ENCODE peak calls at places on chromosomes 2 and 18, in five cellular contexts. One of them, this sample, is unnamed.
A peak's percentile ranks its signal among the peaks of the same experiment; 100 is the strongest.

GRCh38 chr18:5476961-5477800 is 66.6 kb downstream of the EPB41L3 start:
- DNase-seq in MM.1S: no peak
- DNase-seq in anterior cingulate cortex: no peak
- DNase-seq in activated CD4-positive, alpha-beta T cell treated with anti-CD3 and anti-CD28 coated beads, Interleukin-2, amount 50 U/mL, for 24 hours: no peak
- DNase-seq in SK-N-MC: no peak
- DNase-seq in this sample: no peak

GRCh38 chr2:179691235-179691634 is 170.2 kb downstream of the ZNF385B start:
- DNase-seq in activated CD4-positive, alpha-beta T cell treated with anti-CD3 and anti-CD28 coated beads, Interleukin-2, amount 50 U/mL, for 24 hours: no peak
- DNase-seq in anterior cingulate cortex: no peak
- DNase-seq in SK-N-MC: no peak
- DNase-seq in MM.1S: no peak
- DNase-seq in this sample: no peak

GRCh38 chr2:7574385-7574784 is 657.2 kb downstream of the RNF144A start:
- DNase-seq in anterior cingulate cortex: no peak
- DNase-seq in SK-N-MC: no peak
- DNase-seq in activated CD4-positive, alpha-beta T cell treated with anti-CD3 and anti-CD28 coated beads, Interleukin-2, amount 50 U/mL, for 24 hours: no peak
- DNase-seq in MM.1S: no peak
- DNase-seq in this sample: no peak

GRCh38 chr2:183034806-183035205 is 3.5 kb downstream of the NCKAP1 start:
- DNase-seq in MM.1S: no peak
- DNase-seq in activated CD4-positive, alpha-beta T cell treated with anti-CD3 and anti-CD28 coated beads, Interleukin-2, amount 50 U/mL, for 24 hours: no peak
- DNase-seq in SK-N-MC: no peak
- DNase-seq in anterior cingulate cortex: no peak
- DNase-seq in this sample: no peak

GRCh38 chr18:9961031-9961430 is 47.2 kb downstream of the VAPA start:
- DNase-seq in activated CD4-positive, alpha-beta T cell treated with anti-CD3 and anti-CD28 coated beads, Interleukin-2, amount 50 U/mL, for 24 hours: no peak
- DNase-seq in SK-N-MC: no peak
- DNase-seq in anterior cingulate cortex: no peak
- DNase-seq in MM.1S: no peak
- DNase-seq in this sample: no peak

GRCh38 chr2:113979172-113980128 is 89.6 kb downstream of the ACTR3 start:
- DNase-seq in MM.1S: no peak
- DNase-seq in anterior cingulate cortex: no peak
- DNase-seq in activated CD4-positive, alpha-beta T cell treated with anti-CD3 and anti-CD28 coated beads, Interleukin-2, amount 50 U/mL, for 24 hours: peak; percentile 50
- DNase-seq in SK-N-MC: no peak
- DNase-seq in this sample: no peak

GRCh38 chr2:217918220-217919024 is 84.4 kb downstream of the TNS1 start:
- DNase-seq in MM.1S: no peak
- DNase-seq in SK-N-MC: no peak
- DNase-seq in anterior cingulate cortex: no peak
- DNase-seq in activated CD4-positive, alpha-beta T cell treated with anti-CD3 and anti-CD28 coated beads, Interleukin-2, amount 50 U/mL, for 24 hours: no peak
- DNase-seq in this sample: no peak

GRCh38 chr2:65800998-65801397 is 368.6 kb upstream of the SPRED2 start:
- DNase-seq in MM.1S: no peak
- DNase-seq in anterior cingulate cortex: no peak
- DNase-seq in activated CD4-positive, alpha-beta T cell treated with anti-CD3 and anti-CD28 coated beads, Interleukin-2, amount 50 U/mL, for 24 hours: no peak
- DNase-seq in SK-N-MC: no peak
- DNase-seq in this sample: no peak

GRCh38 chr2:71613953-71614925 is 160.9 kb downstream of the DYSF start:
- DNase-seq in SK-N-MC: no peak
- DNase-seq in MM.1S: no peak
- DNase-seq in activated CD4-positive, alpha-beta T cell treated with anti-CD3 and anti-CD28 coated beads, Interleukin-2, amount 50 U/mL, for 24 hours: no peak
- DNase-seq in anterior cingulate cortex: no peak
- DNase-seq in this sample: no peak

GRCh38 chr18:23422751-23423418 is 30.2 kb upstream of the RIOK3 start:
- DNase-seq in MM.1S: no peak
- DNase-seq in activated CD4-positive, alpha-beta T cell treated with anti-CD3 and anti-CD28 coated beads, Interleukin-2, amount 50 U/mL, for 24 hours: no peak
- DNase-seq in anterior cingulate cortex: no peak
- DNase-seq in SK-N-MC: no peak
- DNase-seq in this sample: peak; percentile 52

GRCh38 chr18:79856119-79857080 is 58.7 kb downstream of the KCNG2 start:
- DNase-seq in anterior cingulate cortex: no peak
- DNase-seq in SK-N-MC: no peak
- DNase-seq in activated CD4-positive, alpha-beta T cell treated with anti-CD3 and anti-CD28 coated beads, Interleukin-2, amount 50 U/mL, for 24 hours: no peak
- DNase-seq in MM.1S: no peak
- DNase-seq in this sample: peak; percentile 37

GRCh38 chr2:73451263-73451972 is 65.8 kb downstream of the ALMS1 start:
- DNase-seq in activated CD4-positive, alpha-beta T cell treated with anti-CD3 and anti-CD28 coated beads, Interleukin-2, amount 50 U/mL, for 24 hours: no peak
- DNase-seq in MM.1S: peak; percentile 61
- DNase-seq in SK-N-MC: no peak
- DNase-seq in anterior cingulate cortex: no peak
- DNase-seq in this sample: peak; percentile 60

GRCh38 chr2:112803691-112804521 is 19.6 kb upstream of the IL1A start:
- DNase-seq in MM.1S: no peak
- DNase-seq in anterior cingulate cortex: no peak
- DNase-seq in activated CD4-positive, alpha-beta T cell treated with anti-CD3 and anti-CD28 coated beads, Interleukin-2, amount 50 U/mL, for 24 hours: no peak
- DNase-seq in SK-N-MC: no peak
- DNase-seq in this sample: no peak

GRCh38 chr2:148874868-148875341 is at the start of gene KIF5C:
- DNase-seq in MM.1S: peak; percentile 84
- DNase-seq in anterior cingulate cortex: peak; percentile 88
- DNase-seq in SK-N-MC: no peak
- DNase-seq in activated CD4-positive, alpha-beta T cell treated with anti-CD3 and anti-CD28 coated beads, Interleukin-2, amount 50 U/mL, for 24 hours: peak; percentile 88
- DNase-seq in this sample: peak; percentile 58

GRCh38 chr2:202635441-202636296 is 900 bp downstream of the FAM117B start:
- DNase-seq in activated CD4-positive, alpha-beta T cell treated with anti-CD3 and anti-CD28 coated beads, Interleukin-2, amount 50 U/mL, for 24 hours: peak; percentile 72
- DNase-seq in SK-N-MC: no peak
- DNase-seq in MM.1S: peak; percentile 88
- DNase-seq in anterior cingulate cortex: peak; percentile 56
- DNase-seq in this sample: peak; percentile 39

GRCh38 chr2:222038086-222038802 is 260.6 kb downstream of the PAX3 start:
- DNase-seq in SK-N-MC: peak; percentile 85
- DNase-seq in MM.1S: peak; percentile 37
- DNase-seq in activated CD4-positive, alpha-beta T cell treated with anti-CD3 and anti-CD28 coated beads, Interleukin-2, amount 50 U/mL, for 24 hours: no peak
- DNase-seq in anterior cingulate cortex: no peak
- DNase-seq in this sample: no peak

GRCh38 chr2:67689186-67689585 is 292.1 kb downstream of the ETAA1 start:
- DNase-seq in anterior cingulate cortex: no peak
- DNase-seq in activated CD4-positive, alpha-beta T cell treated with anti-CD3 and anti-CD28 coated beads, Interleukin-2, amount 50 U/mL, for 24 hours: no peak
- DNase-seq in SK-N-MC: no peak
- DNase-seq in MM.1S: no peak
- DNase-seq in this sample: no peak

GRCh38 chr18:62460851-62461300 is 61.9 kb upstream of the ZCCHC2 start:
- DNase-seq in activated CD4-positive, alpha-beta T cell treated with anti-CD3 and anti-CD28 coated beads, Interleukin-2, amount 50 U/mL, for 24 hours: no peak
- DNase-seq in anterior cingulate cortex: no peak
- DNase-seq in MM.1S: no peak
- DNase-seq in SK-N-MC: no peak
- DNase-seq in this sample: no peak

GRCh38 chr2:234444242-234444641 is 52.6 kb downstream of the ARL4C start:
- DNase-seq in anterior cingulate cortex: no peak
- DNase-seq in activated CD4-positive, alpha-beta T cell treated with anti-CD3 and anti-CD28 coated beads, Interleukin-2, amount 50 U/mL, for 24 hours: no peak
- DNase-seq in SK-N-MC: no peak
- DNase-seq in MM.1S: no peak
- DNase-seq in this sample: no peak

GRCh38 chr2:39688181-39688580 is 22.5 kb downstream of the TMEM178A start:
- DNase-seq in activated CD4-positive, alpha-beta T cell treated with anti-CD3 and anti-CD28 coated beads, Interleukin-2, amount 50 U/mL, for 24 hours: no peak
- DNase-seq in SK-N-MC: no peak
- DNase-seq in MM.1S: no peak
- DNase-seq in anterior cingulate cortex: no peak
- DNase-seq in this sample: no peak